ENCODE peak calls at places on chromosomes 16 and 17, in nine cellular contexts. One of them, this sample, is unnamed.

GRCh38 chr17:78596871-78597635 is 19.9 kb upstream of the DNAH17 start:
- DNase-seq in EL: no peak
- DNase-seq in head of caudate nucleus: no peak
- DNase-seq in nephron progenitor cell: no peak
- DNase-seq in effector CD4-positive, alpha-beta T cell: no peak
- DNase-seq in C1 segment of cervical spinal cord: no peak
- DNase-seq in fibroblast of lung: no peak
- DNase-seq in cerebellar cortex: no peak
- DNase-seq in lower lobe of right lung: no peak
- DNase-seq in this sample: no peak

GRCh38 chr16:58022601-58023371 is 2.8 kb upstream of the MMP15 start:
- DNase-seq in nephron progenitor cell: no peak
- DNase-seq in fibroblast of lung: peak
- DNase-seq in cerebellar cortex: no peak
- DNase-seq in EL: peak
- DNase-seq in head of caudate nucleus: peak
- DNase-seq in lower lobe of right lung: peak
- DNase-seq in C1 segment of cervical spinal cord: peak
- DNase-seq in effector CD4-positive, alpha-beta T cell: no peak
- DNase-seq in this sample: no peak

GRCh38 chr16:50265716-50266336 is 525 bp upstream of the ADCY7 start:
- DNase-seq in fibroblast of lung: no peak
- DNase-seq in cerebellar cortex: no peak
- DNase-seq in lower lobe of right lung: no peak
- DNase-seq in EL: no peak
- DNase-seq in head of caudate nucleus: no peak
- DNase-seq in C1 segment of cervical spinal cord: no peak
- DNase-seq in nephron progenitor cell: no peak
- DNase-seq in effector CD4-positive, alpha-beta T cell: no peak
- DNase-seq in this sample: no peak

GRCh38 chr17:3722716-3723115 is 987 bp upstream of the HASPIN start:
- DNase-seq in head of caudate nucleus: no peak
- DNase-seq in EL: no peak
- DNase-seq in C1 segment of cervical spinal cord: no peak
- DNase-seq in fibroblast of lung: no peak
- DNase-seq in cerebellar cortex: peak
- DNase-seq in nephron progenitor cell: no peak
- DNase-seq in lower lobe of right lung: no peak
- DNase-seq in effector CD4-positive, alpha-beta T cell: no peak
- DNase-seq in this sample: no peak

GRCh38 chr16:74601131-74601871 is 5.6 kb downstream of the GLG1 start:
- DNase-seq in EL: no peak
- DNase-seq in C1 segment of cervical spinal cord: no peak
- DNase-seq in effector CD4-positive, alpha-beta T cell: peak
- DNase-seq in head of caudate nucleus: no peak
- DNase-seq in fibroblast of lung: no peak
- DNase-seq in cerebellar cortex: no peak
- DNase-seq in nephron progenitor cell: no peak
- DNase-seq in lower lobe of right lung: no peak
- DNase-seq in this sample: peak

GRCh38 chr17:49315974-49316570 is 46.0 kb downstream of the ZNF652 start:
- DNase-seq in effector CD4-positive, alpha-beta T cell: no peak
- DNase-seq in nephron progenitor cell: no peak
- DNase-seq in lower lobe of right lung: no peak
- DNase-seq in EL: peak
- DNase-seq in cerebellar cortex: no peak
- DNase-seq in head of caudate nucleus: no peak
- DNase-seq in C1 segment of cervical spinal cord: no peak
- DNase-seq in fibroblast of lung: peak
- DNase-seq in this sample: no peak

GRCh38 chr17:13544755-13545154 is 57.0 kb downstream of the HS3ST3A1 start:
- DNase-seq in cerebellar cortex: no peak
- DNase-seq in nephron progenitor cell: no peak
- DNase-seq in head of caudate nucleus: no peak
- DNase-seq in effector CD4-positive, alpha-beta T cell: no peak
- DNase-seq in lower lobe of right lung: no peak
- DNase-seq in C1 segment of cervical spinal cord: no peak
- DNase-seq in EL: no peak
- DNase-seq in fibroblast of lung: no peak
- DNase-seq in this sample: no peak

GRCh38 chr17:67015001-67015400 is 29.4 kb upstream of the CACNG1 start:
- DNase-seq in fibroblast of lung: no peak
- DNase-seq in nephron progenitor cell: no peak
- DNase-seq in EL: no peak
- DNase-seq in head of caudate nucleus: no peak
- DNase-seq in effector CD4-positive, alpha-beta T cell: no peak
- DNase-seq in cerebellar cortex: no peak
- DNase-seq in lower lobe of right lung: no peak
- DNase-seq in C1 segment of cervical spinal cord: no peak
- DNase-seq in this sample: no peak

This sample was measured in immature natural killer cell.